ENCODE peak calls at places on chromosomes 6 and 20, in five cellular contexts. C is HCT116, X is heart left ventricle, N is ovary, E is H1. U is an unnamed sample. For H3K27me3, the result is how much of the 10 kb centered on the place peaks cover.

GRCh38 chr6:39102024-39102820 is 12.8 kb downstream of the SAYSD1 start:
- DNase-seq in C (no peak), X (no peak), N (no peak), E (peak), U (no peak)

GRCh38 chr6:142902636-142903053 is 42.3 kb downstream of the HIVEP2 start:
- DNase-seq in C (peak), X (peak), N (peak), E (no peak), U (peak)

GRCh38 chr6:169288591-169288990 is 34.9 kb upstream of the THBS2 start:
- DNase-seq in C (no peak), X (peak), N (no peak), E (no peak), U (no peak)

GRCh38 chr6:136757150-136757549 is 35.1 kb downstream of the MAP3K5 start:
- DNase-seq in C (no peak), X (no peak), N (no peak), E (no peak), U (no peak)

GRCh38 chr6:43917878-43918382 is 147.9 kb downstream of the VEGFA start:
- DNase-seq in C (no peak), X (no peak), N (no peak), E (no peak), U (no peak)

GRCh38 chr20:21573259-21573658 is 59.4 kb upstream of the NKX2-2 start:
- DNase-seq in C (no peak), X (no peak), N (no peak), E (no peak), U (no peak)

GRCh38 chr6:47363736-47364135 is 54.0 kb upstream of the TNFRSF21 start:
- DNase-seq in C (no peak), X (no peak), N (no peak), E (no peak), U (no peak)

GRCh38 chr6:123210645-123211044 is 214.6 kb downstream of the CLVS2 start:
- DNase-seq in C (no peak), X (no peak), N (no peak), E (no peak), U (no peak)

GRCh38 chr6:170044836-170045562 is 245.9 kb downstream of the DLL1 start:
- DNase-seq in C (no peak), X (peak), N (no peak), E (no peak), U (no peak)

GRCh38 chr20:21684671-21685070 is 20.8 kb upstream of the PAX1 start:
- DNase-seq in C (no peak), X (no peak), N (no peak), E (no peak), U (no peak)

GRCh38 chr6:75572072-75572471 is 29.6 kb upstream of the SENP6 start:
- DNase-seq in C (no peak), X (no peak), N (no peak), E (no peak), U (no peak)

GRCh38 chr6:24522090-24522820 is 27.5 kb downstream of the ALDH5A1 start:
- DNase-seq in C (no peak), X (no peak), N (no peak), E (no peak), U (peak)

GRCh38 chr20:23225407-23226060 is 125.1 kb upstream of the NXT1 start:
- DNase-seq in C (no peak), X (peak), N (no peak), E (no peak), U (peak)

GRCh38 chr20:23117738-23118137 is 31.6 kb upstream of the CD93 start:
- DNase-seq in C (no peak), X (no peak), N (no peak), E (no peak), U (no peak)

GRCh38 chr20:50817776-50818172 is 22.9 kb downstream of the BCAS4 start:
- DNase-seq in C (no peak), X (no peak), N (no peak), E (no peak), U (no peak)

GRCh38 chr6:166308769-166309589 is 787 bp upstream of the PRR18 start:
- DNase-seq in C (no peak), X (no peak), N (no peak), E (no peak), U (no peak)

GRCh38 chr6:39493717-39494116 is 171.2 kb upstream of the KCNK16 start:
- DNase-seq in C (no peak), X (no peak), N (no peak), E (no peak), U (no peak)

GRCh38 chr6:42188406-42188805 is 6.3 kb downstream of the GUCA1B start:
- DNase-seq in C (no peak), X (no peak), N (no peak), E (no peak), U (no peak)

GRCh38 chr6:163490826-163491577 is 76.5 kb downstream of the QKI start:
- DNase-seq in C (no peak), X (peak), N (peak), E (no peak), U (peak)

GRCh38 chr6:31158863-31159855 is 770 bp downstream of the TCF19 start:
- DNase-seq in C (no peak), X (no peak), N (peak), E (peak), U (no peak)

GRCh38 chr20:43461894-43462293 is 4.2 kb downstream of the SRSF6 start:
- DNase-seq in C (no peak), X (no peak), N (no peak), E (no peak), U (no peak)

GRCh38 chr20:43460830-43461200 is 3.1 kb downstream of the SRSF6 start:
- DNase-seq in C (no peak), X (no peak), N (no peak), E (no peak), U (no peak)

GRCh38 chr20:43463864-43464785 is 6.4 kb downstream of the SRSF6 start:
- DNase-seq in C (no peak), X (no peak), N (no peak), E (no peak), U (no peak)

GRCh38 chr20:43463133-43463863 is 5.6 kb downstream of the SRSF6 start:
- DNase-seq in C (no peak), X (no peak), N (no peak), E (no peak), U (no peak)

DNA sequence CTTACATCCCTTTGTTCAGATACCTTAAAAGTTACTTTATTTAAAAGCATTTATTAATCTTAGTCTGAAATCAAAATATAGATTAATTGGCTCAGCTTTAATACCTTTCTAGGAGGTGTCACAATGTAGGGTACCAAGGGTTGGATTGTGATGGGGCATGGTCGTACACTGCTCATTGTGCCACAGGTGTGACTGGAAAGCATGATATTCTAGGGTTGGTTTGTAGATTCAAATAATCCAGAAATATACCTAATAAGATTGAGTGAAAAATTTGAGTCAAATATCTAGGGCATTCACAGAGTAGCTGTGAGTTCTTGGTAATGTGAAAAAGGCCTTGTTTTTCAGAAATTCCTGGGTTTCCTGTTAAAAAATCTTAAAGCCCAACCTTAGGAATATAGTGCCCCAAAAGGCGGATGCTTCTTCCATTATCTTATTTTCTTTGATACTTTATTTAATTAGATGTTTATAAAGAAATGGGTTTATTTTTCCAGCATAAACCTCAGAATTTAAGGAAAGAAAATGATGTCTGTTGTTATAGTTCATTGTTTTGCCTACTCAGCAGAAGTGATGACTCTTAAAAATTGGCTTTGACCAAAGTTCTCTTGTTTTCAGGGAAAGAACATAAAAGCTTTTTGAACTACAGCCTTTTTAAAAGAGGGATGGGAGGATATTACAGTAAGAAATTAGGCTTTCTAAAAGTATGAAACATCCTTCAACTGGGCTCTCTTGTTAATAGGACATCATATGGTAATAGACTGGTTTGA is 4.9 kb downstream of the SRSF6 start:
- DNase-seq in C (no peak), X (no peak), N (no peak), E (no peak), U (no peak)
- TF ChIP-seq POLR2A in C (no peak), X (no peak), N (no peak), E (peak), U (no peak)

DNA sequence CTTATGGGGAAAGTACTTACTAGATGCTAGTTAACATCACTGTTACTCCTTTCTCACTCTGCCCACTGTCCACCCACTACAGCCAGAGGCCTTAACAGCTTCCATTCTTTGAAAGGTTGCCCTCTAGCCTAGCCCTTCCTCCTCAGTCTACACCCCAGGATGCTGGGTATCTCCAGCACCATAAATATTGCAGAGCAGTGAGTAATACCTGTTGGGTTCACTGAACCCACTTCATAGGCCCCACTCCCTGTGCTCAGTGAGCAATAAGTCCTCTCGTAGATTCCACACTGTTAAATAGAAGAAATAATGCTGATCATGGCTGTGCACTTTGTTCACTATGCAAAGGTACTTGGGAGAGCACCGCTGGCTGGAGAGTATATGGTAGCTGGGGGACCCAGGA is 87.4 kb downstream of the RSPH3 start:
- DNase-seq in C (no peak), X (no peak), N (no peak), E (no peak), U (no peak)
- H3K27ac ChIP-seq in C (no peak), X (no peak), N (no peak), E (no peak), U (no peak)

GRCh38 chr20:46672543-46673148 is 16.6 kb downstream of the TP53RK start:
- DNase-seq in C (no peak), X (no peak), N (no peak), E (no peak), U (no peak)
- H3K27me3 ChIP-seq in C (under half), X (under half), N (under half), E (under half), U (under half)

DNA sequence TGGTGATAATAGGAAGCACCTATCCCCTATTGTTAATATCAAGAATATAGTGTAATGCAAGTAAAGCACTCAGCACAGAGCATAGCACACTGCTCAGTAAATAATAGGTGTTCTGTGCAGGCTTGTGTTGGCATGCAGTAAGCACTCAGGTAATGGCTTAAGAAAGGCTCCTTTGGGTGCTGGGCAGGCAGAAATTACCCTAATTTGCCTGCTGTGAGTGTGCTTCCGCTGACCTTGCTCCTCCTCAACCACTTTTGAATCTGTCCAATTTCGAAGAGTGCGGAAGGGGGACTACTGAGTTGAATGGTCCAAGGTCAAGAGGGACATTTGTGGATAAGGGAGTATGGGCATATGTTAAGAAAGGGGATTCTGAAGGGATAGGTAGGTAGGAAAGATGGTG is 15.4 kb downstream of the SRSF3 start:
- DNase-seq in C (no peak), X (no peak), N (peak), E (no peak), U (no peak)
- TF ChIP-seq POLR2A in C (no peak), X (no peak), N (no peak), E (no peak), U (no peak)

DNA sequence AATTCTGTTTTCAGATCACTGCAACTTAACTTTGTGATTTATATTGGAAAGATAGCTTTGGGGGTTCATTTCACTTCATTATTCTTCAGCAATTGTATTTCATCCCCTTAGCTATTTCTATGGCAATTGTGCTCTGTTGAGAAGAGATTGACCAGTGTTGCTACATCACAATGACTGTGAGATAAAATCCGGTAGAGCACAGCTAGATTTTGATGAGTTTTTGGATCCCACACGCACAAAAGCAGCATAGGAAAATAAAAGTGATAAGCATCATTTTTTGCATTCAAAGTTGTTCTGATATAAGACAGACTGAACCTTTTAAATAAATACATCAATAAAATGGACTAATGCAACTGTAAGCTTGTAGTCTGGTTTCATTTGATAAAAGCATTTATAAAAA is 734.8 kb downstream of the KIF16B start:
- DNase-seq in C (no peak), X (no peak), N (no peak), E (no peak), U (no peak)
- H3K27ac ChIP-seq in C (no peak), X (no peak), N (no peak), E (no peak), U (no peak)

GRCh38 chr20:59170406-59171349 is 7.1 kb downstream of the ZNF831 start:
- DNase-seq in C (no peak), X (no peak), N (no peak), E (no peak), U (no peak)
- H3K27me3 ChIP-seq in C (half or more), X (under half), N (under half), E (under half), U (under half)

GRCh38 chr20:49285813-49286494 is 8.1 kb upstream of the ZNFX1 start:
- DNase-seq in C (no peak), X (no peak), N (no peak), E (no peak), U (no peak)
- TF ChIP-seq POLR2A in C (no peak), X (no peak), N (no peak), E (peak), U (no peak)

GRCh38 chr6:156952401-156952800 is 175.2 kb downstream of the ARID1B start:
- DNase-seq in C (no peak), X (no peak), N (no peak), E (no peak), U (no peak)
- H3K27ac ChIP-seq in C (no peak), X (no peak), N (no peak), E (no peak), U (peak)

U was measured in thyroid gland.